ENCODE peak calls at places on chromosomes 1 and 21, in six cellular contexts. Z is HL-60, L is PC-3, Y is endodermal cell, Q is fibroblast of lung, C is body of pancreas. O is an unnamed sample. For H3K27me3, the result is how much of the 10 kb centered on the place peaks cover.

GRCh38 chr21:44403106-44404020 is 49.9 kb downstream of the TRPM2 start:
- DNase-seq in Q (no peak), Z (no peak), Y (no peak), C (no peak), L (no peak), O (no peak)

GRCh38 chr1:244865028-244865371 is 657 bp upstream of the HNRNPU start:
- DNase-seq in Q (peak), C (peak), Z (no peak), Y (peak), L (no peak), O (no peak)

GRCh38 chr1:31531177-31532000 is 44.9 kb upstream of the TINAGL1 start:
- DNase-seq in Z (no peak), C (no peak), Q (peak), Y (no peak), L (peak), O (peak)

GRCh38 chr1:87926131-87926828 is 597.6 kb downstream of the LMO4 start:
- DNase-seq in Q (no peak), Z (no peak), Y (no peak), L (no peak), C (no peak), O (peak)

GRCh38 chr21:31363720-31364119 is 19.7 kb upstream of the TIAM1 start:
- DNase-seq in Y (no peak), Z (no peak), L (no peak), C (no peak), Q (peak), O (no peak)

GRCh38 chr1:173478099-173478555 is 992 bp downstream of the PRDX6 start:
- DNase-seq in Y (peak), C (peak), L (peak), Q (peak), Z (peak), O (peak)

GRCh38 chr21:37460196-37460595 is 93.6 kb downstream of the DYRK1A start:
- DNase-seq in Y (peak), L (no peak), C (no peak), Z (peak), Q (no peak), O (no peak)

GRCh38 chr1:224510880-224511645 is 76.5 kb upstream of the WDR26 start:
- DNase-seq in Z (no peak), L (peak), C (no peak), Y (no peak), Q (peak), O (peak)

GRCh38 chr1:19354531-19354981 is 42.4 kb downstream of the SLC66A1 start:
- DNase-seq in Y (no peak), L (no peak), C (no peak), Q (no peak), Z (no peak), O (no peak)

GRCh38 chr1:152533327-152533938 is 19.2 kb downstream of the CRCT1 start:
- DNase-seq in Q (peak), L (peak), Z (peak), C (peak), Y (peak), O (peak)

GRCh38 chr21:39141502-39141901 is 41.7 kb downstream of the PSMG1 start:
- DNase-seq in Q (peak), Z (no peak), Y (no peak), C (no peak), L (no peak), O (no peak)

GRCh38 chr1:8429549-8430105 is 111.7 kb downstream of the SLC45A1 start:
- DNase-seq in L (no peak), Z (no peak), Y (no peak), Q (no peak), C (no peak), O (no peak)

GRCh38 chr1:243179714-243180113 is 75.4 kb downstream of the CEP170 start:
- DNase-seq in L (peak), Q (peak), Z (no peak), Y (no peak), C (no peak), O (peak)

GRCh38 chr1:46806196-46807020 is 7.6 kb downstream of the CYP4B1 start:
- DNase-seq in C (peak), L (no peak), Z (no peak), Q (no peak), Y (peak), O (peak)

GRCh38 chr1:92882817-92883216 is 51.0 kb downstream of the RPL5 start:
- DNase-seq in C (peak), Z (peak), Y (no peak), L (peak), Q (no peak), O (peak)

GRCh38 chr1:91604632-91605031 is 104.0 kb downstream of the CDC7 start:
- DNase-seq in Z (no peak), Q (no peak), Y (no peak), L (no peak), C (no peak), O (no peak)

GRCh38 chr1:100134872-100135271 is 1.9 kb downstream of the TRMT13 start:
- DNase-seq in Y (no peak), Z (no peak), L (peak), C (no peak), Q (peak), O (no peak)

GRCh38 chr1:46721204-46721603 is 2.3 kb upstream of the EFCAB14 start:
- DNase-seq in Y (no peak), Z (no peak), L (no peak), C (no peak), Q (no peak), O (no peak)

GRCh38 chr1:48793863-48794262 is 17.2 kb upstream of the BEND5 start:
- DNase-seq in Z (peak), Y (no peak), C (no peak), Q (no peak), L (no peak), O (no peak)

GRCh38 chr21:44946254-44947041 is 6.6 kb downstream of the SLX9 start:
- DNase-seq in Z (no peak), Q (no peak), Y (no peak), C (no peak), L (no peak), O (no peak)

GRCh38 chr1:184915463-184916080 is 58.7 kb downstream of the NIBAN1 start:
- DNase-seq in L (no peak), C (no peak), Z (no peak), Y (no peak), Q (peak), O (no peak)

GRCh38 chr1:203148127-203148526 is 20.6 kb downstream of the ADORA1 start:
- DNase-seq in Z (no peak), Q (no peak), Y (peak), L (peak), C (peak), O (no peak)

GRCh38 chr21:24995206-24995605 is 612.1 kb downstream of the MRPL39 start:
- DNase-seq in Z (no peak), Q (peak), C (no peak), L (no peak), Y (peak), O (no peak)

GRCh38 chr21:41321908-41322495 is 5.4 kb downstream of the FAM3B start:
- DNase-seq in Y (no peak), Z (no peak), Q (no peak), L (peak), C (peak), O (no peak)

GRCh38 chr1:95041491-95042165 is 31.1 kb downstream of the ALG14 start:
- DNase-seq in Z (no peak), Q (peak), Y (no peak), L (peak), C (peak), O (peak)

GRCh38 chr1:23018661-23019093 is 591 bp upstream of the KDM1A start:
- DNase-seq in L (no peak), C (peak), Z (no peak), Y (no peak), Q (no peak), O (no peak)

GRCh38 chr1:207156095-207156494 is 52.1 kb downstream of the C4BPA start:
- DNase-seq in Q (no peak), L (no peak), C (no peak), Y (no peak), Z (peak), O (no peak)

GRCh38 chr21:35138665-35139381 is 89.7 kb upstream of the RUNX1 start:
- DNase-seq in Y (no peak), L (peak), C (no peak), Q (peak), Z (no peak), O (peak)
- TF ChIP-seq CTCF in Y (no peak), L (no peak), C (no peak), Q (no peak), Z (no peak), O (no peak)

GRCh38 chr1:238488406-238488805 is 597.7 kb upstream of the ZP4 start:
- DNase-seq in Q (peak), C (no peak), Y (no peak), Z (no peak), L (no peak), O (no peak)

GRCh38 chr1:238487931-238488330 is 597.2 kb upstream of the ZP4 start:
- DNase-seq in Y (no peak), Q (peak), L (no peak), Z (no peak), C (no peak), O (no peak)

GRCh38 chr1:238485906-238486219 is 595.1 kb upstream of the ZP4 start:
- DNase-seq in C (no peak), L (peak), Z (no peak), Q (no peak), Y (peak), O (no peak)

GRCh38 chr1:238484121-238484520 is 593.4 kb upstream of the ZP4 start:
- DNase-seq in Z (no peak), Y (no peak), C (no peak), L (peak), Q (peak), O (no peak)

DNA sequence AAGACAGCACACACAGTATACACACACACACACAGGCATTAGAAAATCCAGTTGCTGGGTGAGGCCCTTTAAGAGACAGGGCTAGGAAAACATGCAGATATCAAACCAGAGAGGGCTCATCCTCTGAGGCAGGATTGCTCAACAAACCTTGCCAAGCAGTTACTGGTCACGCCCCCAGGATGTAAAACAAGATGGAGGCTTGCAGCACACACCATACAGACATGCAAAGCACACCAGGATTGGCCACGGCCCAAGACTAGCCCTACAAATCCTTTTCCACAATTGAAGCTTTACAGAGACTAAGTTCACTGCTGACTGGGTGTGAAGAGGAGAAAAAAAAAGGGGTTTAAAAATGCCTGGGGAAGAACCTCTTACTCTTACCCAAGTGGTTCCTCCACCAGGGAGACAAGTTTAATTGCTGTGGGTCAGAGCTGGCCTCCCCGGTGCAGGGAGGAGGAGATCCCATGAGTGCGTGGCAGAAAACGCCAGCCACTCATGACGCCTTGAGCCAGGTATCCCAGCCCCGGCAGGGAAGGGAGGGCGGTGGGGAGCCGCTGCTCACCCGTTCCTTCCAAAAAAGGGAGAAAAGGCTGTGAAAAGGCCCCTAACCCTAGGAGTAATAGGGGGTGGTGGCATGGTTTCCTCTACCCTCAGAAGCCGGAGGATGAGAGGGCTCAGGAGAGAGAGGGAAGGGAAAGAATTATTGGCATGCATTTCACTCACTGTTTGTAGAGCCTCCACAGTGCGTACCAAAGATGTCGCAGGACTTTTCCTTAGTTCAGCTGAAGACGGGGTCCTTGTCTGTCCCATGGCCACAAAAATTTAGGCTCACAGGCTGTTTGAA is 594.6 kb upstream of the ZP4 start:
- DNase-seq in L (peak), Y (peak), Z (no peak), C (no peak), Q (peak), O (peak)
- H3K4me3 ChIP-seq in L (peak), Y (no peak), Z (no peak), C (no peak), Q (no peak), O (peak)

DNA sequence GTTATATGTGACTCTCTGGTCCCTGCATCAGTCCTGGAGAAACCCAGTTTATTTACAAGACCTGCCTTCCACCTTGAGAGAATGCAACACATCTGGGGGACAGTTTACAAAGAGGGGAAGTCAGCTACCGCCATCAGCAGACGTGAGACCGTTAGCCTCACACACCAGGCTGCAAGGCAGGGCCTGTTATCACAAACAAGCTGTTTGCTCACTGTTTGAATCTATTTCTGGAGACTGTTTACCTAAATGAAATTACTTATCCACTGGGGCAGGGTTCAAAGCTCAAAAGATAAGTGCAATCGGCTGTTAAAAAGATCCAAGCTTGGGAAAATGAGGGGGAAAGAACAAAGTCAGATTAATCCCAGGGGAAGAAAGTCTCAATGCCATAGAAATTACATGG is 134.4 kb downstream of the ZNF281 start:
- DNase-seq in Q (no peak), C (peak), L (no peak), Z (no peak), Y (peak), O (no peak)
- H3K27me3 ChIP-seq in Q (under half), C (under half), L (under half), Z (under half), Y (under half), O (under half)

GRCh38 chr1:36613721-36614120 is 131.0 kb upstream of the CSF3R start:
- DNase-seq in Z (no peak), Q (no peak), C (no peak), L (no peak), Y (no peak), O (no peak)

GRCh38 chr1:36612121-36612520 is 129.4 kb upstream of the CSF3R start:
- DNase-seq in Y (no peak), L (no peak), Q (no peak), C (no peak), Z (no peak), O (no peak)

GRCh38 chr1:36614571-36614970 is 131.9 kb upstream of the CSF3R start:
- DNase-seq in Q (no peak), Z (no peak), L (no peak), Y (no peak), C (no peak), O (no peak)

GRCh38 chr1:36609241-36610027 is 126.7 kb upstream of the CSF3R start:
- DNase-seq in Y (peak), C (peak), Q (peak), L (peak), Z (peak), O (peak)

GRCh38 chr1:36612881-36613280 is 130.2 kb upstream of the CSF3R start:
- DNase-seq in Z (no peak), L (peak), Y (peak), Q (no peak), C (no peak), O (no peak)
- TF ChIP-seq CTCF in Z (no peak), L (peak), Y (peak), Q (no peak), C (no peak), O (no peak)

O was measured in bronchial epithelial cell.